ENCODE peak calls at places on chromosomes 2 and 18, in six cellular contexts. One of them, this sample, is unnamed.

GRCh38 chr2:119264781-119265692 is 41.4 kb downstream of the STEAP3 start:
- DNase-seq in right cardiac atrium: no peak
- DNase-seq in HEK293T: peak
- DNase-seq in neural crest cell: peak
- DNase-seq in H1: no peak
- DNase-seq in NCI-H1694: peak
- DNase-seq in this sample: no peak

GRCh38 chr2:85656468-85656867 is 11.5 kb downstream of the SFTPB start:
- DNase-seq in NCI-H1694: no peak
- DNase-seq in right cardiac atrium: no peak
- DNase-seq in neural crest cell: no peak
- DNase-seq in HEK293T: no peak
- DNase-seq in H1: no peak
- DNase-seq in this sample: peak

GRCh38 chr2:47002480-47003381 is 87.1 kb upstream of the MCFD2 start:
- DNase-seq in H1: no peak
- DNase-seq in HEK293T: no peak
- DNase-seq in neural crest cell: peak
- DNase-seq in right cardiac atrium: peak
- DNase-seq in NCI-H1694: peak
- DNase-seq in this sample: no peak

GRCh38 chr2:70010222-70011111 is 49.0 kb upstream of the ASPRV1 start:
- DNase-seq in HEK293T: no peak
- DNase-seq in NCI-H1694: no peak
- DNase-seq in neural crest cell: no peak
- DNase-seq in right cardiac atrium: no peak
- DNase-seq in H1: no peak
- DNase-seq in this sample: no peak

GRCh38 chr2:110688594-110689091 is 10.8 kb upstream of the BUB1 start:
- DNase-seq in NCI-H1694: no peak
- DNase-seq in HEK293T: no peak
- DNase-seq in neural crest cell: no peak
- DNase-seq in H1: peak
- DNase-seq in right cardiac atrium: no peak
- DNase-seq in this sample: no peak

GRCh38 chr18:136433-136832 is 21.9 kb upstream of the USP14 start:
- DNase-seq in HEK293T: no peak
- DNase-seq in right cardiac atrium: no peak
- DNase-seq in NCI-H1694: no peak
- DNase-seq in H1: no peak
- DNase-seq in neural crest cell: no peak
- DNase-seq in this sample: no peak

GRCh38 chr2:225670111-225670974 is 270.8 kb downstream of the NYAP2 start:
- DNase-seq in neural crest cell: no peak
- DNase-seq in H1: no peak
- DNase-seq in HEK293T: no peak
- DNase-seq in NCI-H1694: peak
- DNase-seq in right cardiac atrium: no peak
- DNase-seq in this sample: no peak

GRCh38 chr2:183125659-183126341 is 1.6 kb downstream of the NUP35 start:
- DNase-seq in neural crest cell: no peak
- DNase-seq in right cardiac atrium: no peak
- DNase-seq in H1: no peak
- DNase-seq in NCI-H1694: no peak
- DNase-seq in HEK293T: no peak
- DNase-seq in this sample: no peak

GRCh38 chr2:41923156-41923786 is 124.5 kb upstream of the PKDCC start:
- DNase-seq in HEK293T: no peak
- DNase-seq in NCI-H1694: no peak
- DNase-seq in neural crest cell: no peak
- DNase-seq in H1: no peak
- DNase-seq in right cardiac atrium: no peak
- DNase-seq in this sample: no peak

GRCh38 chr2:105387225-105387624 is 11.6 kb downstream of the FHL2 start:
- DNase-seq in NCI-H1694: no peak
- DNase-seq in H1: no peak
- DNase-seq in neural crest cell: no peak
- DNase-seq in right cardiac atrium: no peak
- DNase-seq in HEK293T: no peak
- DNase-seq in this sample: no peak

GRCh38 chr2:144905956-144906355 is 386.0 kb upstream of the ZEB2 start:
- DNase-seq in H1: no peak
- DNase-seq in neural crest cell: no peak
- DNase-seq in NCI-H1694: no peak
- DNase-seq in right cardiac atrium: no peak
- DNase-seq in HEK293T: no peak
- DNase-seq in this sample: no peak

GRCh38 chr2:190180313-190181065 is 118.0 kb upstream of the MSTN start:
- DNase-seq in NCI-H1694: peak
- DNase-seq in HEK293T: peak
- DNase-seq in H1: peak
- DNase-seq in right cardiac atrium: peak
- DNase-seq in neural crest cell: peak
- DNase-seq in this sample: peak

GRCh38 chr2:64979744-64980143 is 9.5 kb upstream of the SLC1A4 start:
- DNase-seq in H1: no peak
- DNase-seq in right cardiac atrium: no peak
- DNase-seq in NCI-H1694: no peak
- DNase-seq in neural crest cell: no peak
- DNase-seq in HEK293T: no peak
- DNase-seq in this sample: no peak

GRCh38 chr2:117101613-117102012 is 712.9 kb upstream of the DDX18 start:
- DNase-seq in HEK293T: no peak
- DNase-seq in neural crest cell: no peak
- DNase-seq in right cardiac atrium: no peak
- DNase-seq in H1: no peak
- DNase-seq in NCI-H1694: no peak
- DNase-seq in this sample: no peak

GRCh38 chr2:240340361-240340761 is 95.1 kb upstream of the GPC1 start:
- DNase-seq in NCI-H1694: no peak
- DNase-seq in neural crest cell: no peak
- DNase-seq in H1: no peak
- DNase-seq in right cardiac atrium: no peak
- DNase-seq in HEK293T: no peak
- DNase-seq in this sample: no peak

GRCh38 chr2:240465765-240466578 is 30.5 kb downstream of the GPC1 start:
- DNase-seq in neural crest cell: no peak
- DNase-seq in H1: no peak
- DNase-seq in right cardiac atrium: peak
- DNase-seq in HEK293T: no peak
- DNase-seq in NCI-H1694: no peak
- DNase-seq in this sample: peak

GRCh38 chr2:173119944-173120343 is 44.3 kb downstream of the MAP3K20 start:
- DNase-seq in neural crest cell: no peak
- DNase-seq in H1: no peak
- DNase-seq in right cardiac atrium: no peak
- DNase-seq in NCI-H1694: no peak
- DNase-seq in HEK293T: no peak
- DNase-seq in this sample: no peak

GRCh38 chr2:132426621-132427020 is 10.0 kb downstream of the GPR39 start:
- DNase-seq in NCI-H1694: no peak
- DNase-seq in right cardiac atrium: no peak
- DNase-seq in H1: no peak
- DNase-seq in HEK293T: no peak
- DNase-seq in neural crest cell: no peak
- DNase-seq in this sample: no peak

GRCh38 chr2:1541812-1542211 is 128.5 kb downstream of the TPO start:
- DNase-seq in neural crest cell: no peak
- DNase-seq in NCI-H1694: no peak
- DNase-seq in right cardiac atrium: no peak
- DNase-seq in H1: no peak
- DNase-seq in HEK293T: no peak
- DNase-seq in this sample: no peak

GRCh38 chr2:79831919-79832318 is 319.1 kb downstream of the CTNNA2 start:
- DNase-seq in NCI-H1694: no peak
- DNase-seq in neural crest cell: no peak
- DNase-seq in right cardiac atrium: no peak
- DNase-seq in HEK293T: no peak
- DNase-seq in H1: no peak
- DNase-seq in this sample: no peak

GRCh38 chr2:70697603-70698383 is 70.2 kb downstream of the ADD2 start:
- DNase-seq in right cardiac atrium: no peak
- DNase-seq in HEK293T: no peak
- DNase-seq in NCI-H1694: no peak
- DNase-seq in H1: no peak
- DNase-seq in neural crest cell: no peak
- DNase-seq in this sample: no peak

GRCh38 chr2:12717191-12717987 is 653 bp downstream of the TRIB2 start:
- DNase-seq in neural crest cell: peak
- DNase-seq in NCI-H1694: peak
- DNase-seq in H1: no peak
- DNase-seq in HEK293T: peak
- DNase-seq in right cardiac atrium: peak
- DNase-seq in this sample: peak

GRCh38 chr2:181285116-181285515 is 172.1 kb upstream of the ITGA4 start:
- DNase-seq in H1: no peak
- DNase-seq in HEK293T: no peak
- DNase-seq in right cardiac atrium: no peak
- DNase-seq in neural crest cell: no peak
- DNase-seq in NCI-H1694: no peak
- DNase-seq in this sample: no peak

This sample was measured in lung.